ENCODE peak calls at places on chromosomes 7 and 10, in nine cellular contexts. W is lower lobe of right lung, I is left lung, P is stomach, U is tibial nerve, N is heart right ventricle, J is nephron progenitor cell, X is dorsolateral prefrontal cortex, V is A549. K is an unnamed sample.

GRCh38 chr7:32378991-32379390 is 111.2 kb downstream of the LSM5 start:
- DNase-seq in X (no peak), U (no peak), I (no peak), J (no peak), V (no peak), N (no peak), P (no peak), W (no peak), K (no peak)

GRCh38 chr7:140562921-140563600 is 77.6 kb downstream of the DENND2A start:
- DNase-seq in I (no peak), N (no peak), J (no peak), P (no peak), X (no peak), U (no peak), W (no peak), V (no peak), K (no peak)

GRCh38 chr10:98134431-98135221 is at the start of gene R3HCC1L:
- DNase-seq in U (peak), W (peak), P (peak), X (peak), J (peak), N (peak), V (peak), I (peak), K (peak)

GRCh38 chr10:12144538-12144937 is 15.1 kb downstream of the SEC61A2 start:
- DNase-seq in P (no peak), W (no peak), U (no peak), I (no peak), X (no peak), V (no peak), J (no peak), N (no peak), K (no peak)

GRCh38 chr10:7354330-7355047 is 56.3 kb downstream of the SFMBT2 start:
- DNase-seq in P (no peak), N (no peak), W (no peak), V (peak), U (no peak), J (no peak), X (no peak), I (no peak), K (no peak)

GRCh38 chr10:35025916-35026315 is 64.2 kb downstream of the CUL2 start:
- DNase-seq in X (no peak), J (no peak), N (no peak), I (no peak), V (no peak), U (no peak), P (no peak), W (no peak), K (no peak)

GRCh38 chr10:14017380-14017943 is 313.3 kb downstream of the FRMD4A start:
- DNase-seq in I (no peak), X (no peak), U (no peak), W (no peak), N (no peak), J (no peak), P (no peak), V (no peak), K (no peak)

GRCh38 chr10:102626026-102626686 is 18.1 kb upstream of the TRIM8 start:
- DNase-seq in N (no peak), U (no peak), W (peak), X (no peak), V (no peak), I (peak), P (no peak), J (no peak), K (peak)

GRCh38 chr10:117896517-117896916 is 150.2 kb downstream of the RAB11FIP2 start:
- DNase-seq in N (no peak), I (no peak), V (no peak), W (no peak), J (no peak), U (no peak), P (no peak), X (no peak), K (no peak)

GRCh38 chr7:81457858-81458522 is 311.9 kb downstream of the HGF start:
- DNase-seq in W (no peak), N (no peak), U (no peak), V (peak), X (no peak), P (no peak), J (no peak), I (no peak), K (no peak)
- TF ChIP-seq CTCF in W (peak), N (peak), U (no peak), V (peak), X (peak), P (no peak), J (peak), I (peak), K (no peak)

GRCh38 chr7:148625342-148625741 is 34.8 kb downstream of the C7orf33 start:
- DNase-seq in J (no peak), P (no peak), W (no peak), V (no peak), I (no peak), X (no peak), N (no peak), U (no peak), K (no peak)

GRCh38 chr7:148624735-148625134 is 34.2 kb downstream of the C7orf33 start:
- DNase-seq in N (no peak), X (no peak), V (no peak), P (no peak), U (no peak), W (no peak), J (no peak), I (no peak), K (no peak)

GRCh38 chr7:148628011-148628410 is 37.4 kb downstream of the C7orf33 start:
- DNase-seq in X (no peak), U (no peak), V (no peak), I (no peak), P (no peak), J (no peak), N (no peak), W (no peak), K (no peak)

GRCh38 chr7:148623586-148624282 is 33.2 kb downstream of the C7orf33 start:
- DNase-seq in N (no peak), I (no peak), W (no peak), J (no peak), V (no peak), P (no peak), U (no peak), X (no peak), K (no peak)

GRCh38 chr7:148626828-148627227 is 36.3 kb downstream of the C7orf33 start:
- DNase-seq in I (no peak), U (no peak), J (no peak), P (no peak), W (no peak), X (no peak), N (no peak), V (no peak), K (no peak)
- TF ChIP-seq CTCF in I (no peak), U (no peak), J (no peak), P (no peak), W (no peak), X (no peak), N (no peak), V (no peak), K (no peak)

GRCh38 chr7:78363866-78364265 is 565.3 kb downstream of the PHTF2 start:
- DNase-seq in I (no peak), J (no peak), P (no peak), W (no peak), N (no peak), U (no peak), X (no peak), V (no peak), K (no peak)
- TF ChIP-seq CTCF in I (no peak), J (no peak), P (no peak), W (no peak), N (no peak), U (no peak), X (no peak), V (no peak), K (no peak)

DNA sequence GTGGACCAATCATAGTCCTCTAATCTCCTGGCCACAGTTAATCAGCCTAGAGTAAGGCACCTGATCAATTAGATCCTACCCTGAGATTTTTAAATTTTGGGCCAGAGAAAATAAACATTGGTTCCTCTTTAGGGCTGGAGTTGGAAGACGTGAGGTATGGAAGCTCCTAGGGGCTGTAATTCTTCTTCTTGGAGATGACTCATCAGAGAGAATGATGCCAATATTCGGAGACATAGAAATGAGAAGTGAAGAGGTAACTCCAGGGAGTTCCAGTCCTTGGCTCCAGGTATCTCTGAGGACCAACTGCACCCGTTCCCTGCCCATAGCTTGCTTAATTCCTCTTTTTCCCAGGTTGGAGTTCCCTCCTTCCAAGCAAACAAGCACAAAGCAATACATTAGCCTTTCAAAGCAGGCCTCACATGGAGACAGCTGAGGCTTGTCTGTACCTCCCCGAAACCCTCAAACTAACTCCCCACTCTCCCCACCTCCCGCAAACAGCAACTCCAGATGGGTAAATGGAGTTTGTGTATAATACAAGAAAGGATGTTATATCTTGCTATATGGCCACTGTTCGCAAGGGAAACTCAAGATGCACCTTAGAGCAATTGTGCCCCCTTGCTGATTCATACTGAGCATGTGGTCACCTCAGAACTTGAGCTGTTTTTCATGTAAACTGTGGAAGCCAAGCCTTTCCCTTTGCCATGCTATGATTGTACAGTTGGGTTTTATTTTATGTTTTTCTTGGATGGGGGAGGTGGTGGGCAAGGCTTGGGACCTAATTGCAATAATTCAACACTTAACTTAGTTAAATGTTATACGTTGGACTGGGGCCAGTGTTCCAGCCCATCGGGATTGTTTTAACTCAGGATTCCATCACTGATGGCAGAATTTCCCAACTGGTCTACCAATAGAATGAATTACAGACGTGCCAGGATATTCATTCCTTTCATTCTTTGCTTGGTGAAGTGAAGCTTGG is 29.3 kb downstream of the PIK3AP1 start:
- DNase-seq in W (no peak), N (no peak), J (no peak), U (no peak), V (no peak), P (no peak), X (no peak), I (no peak), K (no peak)
- TF ChIP-seq CTCF in W (no peak), N (no peak), J (no peak), U (no peak), V (no peak), P (no peak), X (no peak), I (no peak), K (no peak)

DNA sequence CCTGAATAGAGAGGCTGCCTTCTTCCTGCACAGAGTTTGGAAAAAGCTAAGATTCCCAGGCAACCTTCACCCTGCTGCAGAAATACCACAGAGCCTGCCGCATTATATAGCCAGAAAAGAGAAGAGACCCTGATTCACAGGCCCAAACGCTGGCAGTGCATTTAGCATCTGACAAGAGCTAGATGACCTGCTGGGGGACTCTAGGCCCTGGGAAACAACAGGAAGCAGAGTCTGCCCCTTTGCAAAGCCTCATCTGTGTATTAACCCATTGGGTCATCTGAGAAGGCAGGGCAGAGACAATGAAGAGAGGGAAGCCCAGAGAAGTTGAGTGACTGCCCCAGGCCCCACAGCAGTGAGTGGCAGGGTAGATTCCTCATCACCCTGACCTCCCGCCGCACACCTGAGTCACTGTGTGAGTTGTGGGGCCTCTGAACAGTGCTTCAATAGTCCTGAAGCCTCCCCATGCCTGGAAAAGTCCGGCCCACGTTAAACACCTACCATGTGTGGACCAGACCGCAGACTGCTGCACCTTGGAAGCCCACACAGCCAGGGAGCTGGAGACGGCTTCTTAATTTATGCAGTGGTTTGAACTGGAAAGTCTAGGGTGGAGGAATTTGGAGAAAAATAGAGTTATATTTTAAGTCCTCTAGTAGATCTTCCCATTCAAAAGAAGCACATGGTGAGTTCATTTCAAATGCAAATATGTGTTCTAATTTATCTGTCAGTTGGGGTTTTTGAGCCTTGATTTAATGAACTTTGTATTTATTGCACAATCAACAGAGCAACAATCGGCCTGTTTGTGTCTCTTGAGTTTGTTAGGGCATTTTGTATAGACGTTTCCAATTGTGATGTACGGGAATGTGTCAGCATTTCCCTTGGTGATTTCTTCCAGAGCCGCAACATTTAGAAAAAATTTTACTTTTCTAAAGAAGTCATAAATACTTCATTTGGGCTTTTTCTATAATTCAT is 80.4 kb upstream of the GPR26 start:
- DNase-seq in N (no peak), W (no peak), J (no peak), U (no peak), X (no peak), P (no peak), V (no peak), I (no peak), K (no peak)
- TF ChIP-seq CTCF in N (no peak), W (no peak), J (no peak), U (no peak), X (no peak), P (no peak), V (no peak), I (no peak), K (no peak)

DNA sequence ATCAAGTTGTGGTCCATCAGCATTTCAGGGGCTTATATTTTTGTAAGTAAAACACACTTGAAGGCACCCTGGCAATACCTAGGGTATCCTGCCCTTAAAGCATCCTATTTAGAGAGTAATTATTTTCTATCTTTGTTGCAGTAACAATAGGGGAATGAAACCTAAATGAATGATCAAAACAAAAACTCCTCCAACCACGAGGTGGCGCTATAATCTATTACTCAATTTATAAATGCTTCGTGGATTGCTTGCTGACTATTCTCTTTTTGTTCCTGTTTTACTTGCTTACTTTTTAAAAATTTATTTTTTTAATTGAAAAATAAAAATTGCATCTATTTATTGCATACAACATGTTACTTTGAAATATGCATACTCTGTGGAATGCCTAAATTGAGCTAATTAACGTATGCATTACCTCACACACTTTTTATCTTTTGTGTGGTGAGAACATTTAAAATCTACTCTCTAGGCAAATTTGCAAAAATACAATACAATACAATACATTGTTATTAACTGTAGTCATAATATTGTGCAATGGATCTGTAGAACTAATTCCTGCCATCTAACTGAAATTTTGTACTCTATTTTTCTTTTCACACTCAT is 147.7 kb upstream of the BMPER start:
- DNase-seq in P (peak), V (peak), I (no peak), N (peak), U (peak), X (no peak), W (no peak), J (no peak), K (no peak)
- TF ChIP-seq CTCF in P (peak), V (peak), I (peak), N (peak), U (peak), X (peak), W (peak), J (peak), K (peak)

GRCh38 chr10:30384791-30385201 is 35.7 kb upstream of the MTPAP start:
- DNase-seq in J (no peak), X (no peak), W (no peak), U (no peak), V (peak), I (no peak), P (no peak), N (no peak), K (no peak)

GRCh38 chr10:30386801-30387588 is 37.9 kb upstream of the MTPAP start:
- DNase-seq in W (no peak), N (no peak), I (no peak), X (no peak), P (no peak), U (no peak), J (no peak), V (no peak), K (peak)

GRCh38 chr10:30390207-30390606 is 41.1 kb upstream of the MTPAP start:
- DNase-seq in J (no peak), N (no peak), P (no peak), X (no peak), I (no peak), W (no peak), U (no peak), V (no peak), K (no peak)

GRCh38 chr10:30389543-30389942 is 40.5 kb upstream of the MTPAP start:
- DNase-seq in V (no peak), X (no peak), N (no peak), J (no peak), U (no peak), W (no peak), P (no peak), I (no peak), K (no peak)

DNA sequence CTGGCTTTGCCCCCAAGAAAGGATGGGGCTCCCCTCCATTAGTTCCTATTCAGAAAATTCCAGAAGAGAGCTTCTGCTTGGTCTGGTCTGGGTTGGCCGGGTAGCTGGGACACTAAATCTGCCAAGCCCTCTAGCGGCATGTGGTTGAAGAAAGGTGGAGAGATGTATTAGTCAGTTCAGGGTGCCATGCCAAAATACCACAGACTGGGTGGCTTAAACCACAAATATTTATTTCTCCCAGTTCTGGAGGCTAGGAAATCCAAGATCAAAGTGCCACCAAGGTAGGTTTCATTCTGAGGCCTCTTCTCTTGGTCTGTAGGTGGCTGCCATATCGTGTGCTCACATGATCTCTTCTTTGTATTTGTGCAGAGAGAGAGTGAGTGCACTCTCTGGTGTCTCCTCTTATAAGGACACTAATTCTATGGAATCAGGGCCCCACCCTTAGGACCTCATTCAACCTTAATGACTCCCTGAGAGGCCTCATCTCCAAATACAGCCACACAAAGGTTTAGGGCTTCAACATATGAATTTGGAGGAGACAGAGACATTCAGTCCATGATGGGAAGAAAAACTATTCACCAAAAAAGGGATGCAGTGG is 38.7 kb upstream of the MTPAP start:
- DNase-seq in I (no peak), W (no peak), J (no peak), P (no peak), V (no peak), X (no peak), N (no peak), U (no peak), K (no peak)
- TF ChIP-seq CTCF in I (no peak), W (no peak), J (no peak), P (no peak), V (no peak), X (no peak), N (no peak), U (no peak), K (no peak)

GRCh38 chr7:111982133-111982532 is 224.1 kb downstream of the DOCK4 start:
- DNase-seq in X (no peak), P (no peak), V (no peak), I (no peak), N (no peak), W (no peak), U (no peak), J (no peak), K (no peak)
- TF ChIP-seq CTCF in X (no peak), P (no peak), V (no peak), I (no peak), N (no peak), W (no peak), U (no peak), J (no peak), K (no peak)

K was measured in CD14-positive monocyte.